ENCODE peak calls at places on chromosomes 11 and 22, in five cellular contexts. P is transverse colon, L is tibial artery, Y is PC-9, A is AG04450. I is an unnamed sample.
A peak's percentile ranks its signal among the peaks of the same experiment; 100 is the strongest.

GRCh38 chr11:86802601-86803051 is 2.3 kb downstream of the PRSS23 start:
- DNase-seq in L (no peak), Y (peak; percentile 93), P (no peak), A (no peak), I (no peak)

GRCh38 chr22:38135133-38135706 is 24.7 kb upstream of the BAIAP2L2 start:
- DNase-seq in P (no peak), Y (peak; percentile 96), A (peak; percentile 39), L (peak; percentile 42), I (peak; percentile 40)

GRCh38 chr22:22867996-22868715 is 19.5 kb upstream of the IGLL5 start:
- DNase-seq in L (no peak), Y (no peak), A (no peak), P (no peak), I (no peak)

GRCh38 chr11:117444256-117445096 is 116.8 kb downstream of the CEP164 start:
- DNase-seq in A (no peak), Y (no peak), P (no peak), L (peak; percentile 32), I (no peak)

GRCh38 chr11:76773921-76774361 is 9.2 kb upstream of the TSKU start:
- DNase-seq in L (peak; percentile 91), A (no peak), Y (peak; percentile 88), P (no peak), I (no peak)

GRCh38 chr22:38781033-38781432 is 12.9 kb downstream of the DNAL4 start:
- DNase-seq in A (no peak), Y (no peak), P (no peak), L (no peak), I (no peak)

GRCh38 chr11:69699213-69699612 is 4.6 kb downstream of the FGF19 start:
- DNase-seq in A (no peak), P (no peak), Y (no peak), L (peak; percentile 50), I (no peak)

GRCh38 chr11:115623021-115623451 is 118.8 kb upstream of the CADM1 start:
- DNase-seq in A (peak; percentile 97), P (peak; percentile 59), Y (no peak), L (peak; percentile 90), I (no peak)

GRCh38 chr11:68528630-68529029 is 68.1 kb downstream of the PPP6R3 start:
- DNase-seq in A (no peak), L (no peak), Y (no peak), P (peak; percentile 46), I (no peak)

GRCh38 chr11:130979386-130979972 is 63.2 kb upstream of the SNX19 start:
- DNase-seq in A (peak; percentile 30), P (no peak), Y (no peak), L (no peak), I (no peak)

GRCh38 chr11:36023922-36024321 is 80.1 kb downstream of the LDLRAD3 start:
- DNase-seq in P (no peak), Y (peak; percentile 32), A (no peak), L (no peak), I (no peak)

GRCh38 chr11:111574373-111575230 is 27.6 kb upstream of the SIK2 start:
- DNase-seq in P (no peak), Y (no peak), A (no peak), L (no peak), I (no peak)

GRCh38 chr11:125886997-125887372 is 483 bp upstream of the HYLS1 start:
- DNase-seq in L (no peak), Y (no peak), A (no peak), P (peak; percentile 34), I (no peak)

GRCh38 chr11:1863352-1864215 is 10.7 kb downstream of the LSP1 start:
- DNase-seq in A (peak; percentile 59), L (peak; percentile 97), Y (peak; percentile 68), P (peak; percentile 66), I (peak; percentile 55)

GRCh38 chr11:133553885-133554586 is 21.7 kb upstream of the OPCML start:
- DNase-seq in L (no peak), P (no peak), A (no peak), Y (no peak), I (no peak)

GRCh38 chr11:92048415-92048814 is 176.2 kb upstream of the FAT3 start:
- DNase-seq in P (no peak), L (no peak), Y (peak; percentile 71), A (no peak), I (no peak)

GRCh38 chr22:28181332-28181731 is 262.3 kb upstream of the PITPNB start:
- DNase-seq in Y (peak; percentile 81), L (no peak), A (no peak), P (no peak), I (no peak)

GRCh38 chr11:58286249-58286648 is 18.2 kb upstream of the OR10W1 start:
- DNase-seq in P (peak; percentile 26), A (peak; percentile 16), L (no peak), Y (no peak), I (no peak)

GRCh38 chr22:27318516-27318915 is 483.0 kb downstream of the MN1 start:
- DNase-seq in L (no peak), A (no peak), P (peak; percentile 62), Y (peak; percentile 0), I (no peak)

GRCh38 chr11:57546869-57547518 is 9.6 kb downstream of the SMTNL1 start:
- DNase-seq in Y (no peak), P (no peak), A (no peak), L (no peak), I (no peak)

GRCh38 chr22:40728731-40729189 is 49.5 kb downstream of the MCHR1 start:
- DNase-seq in A (no peak), P (peak; percentile 54), L (no peak), Y (no peak), I (no peak)

GRCh38 chr22:42236848-42237247 is 33.6 kb downstream of the TCF20 start:
- DNase-seq in Y (no peak), A (no peak), P (no peak), L (no peak), I (no peak)

GRCh38 chr22:50544078-50544745 is 1.5 kb upstream of the KLHDC7B start:
- DNase-seq in Y (peak; percentile 74), L (peak; percentile 81), P (peak; percentile 91), A (no peak), I (peak; percentile 78)

GRCh38 chr11:99893803-99894202 is 793.3 kb upstream of the ARHGAP42 start:
- DNase-seq in P (no peak), A (no peak), Y (no peak), L (no peak), I (no peak)

GRCh38 chr11:46808804-46809431 is 37.2 kb downstream of the CKAP5 start:
- DNase-seq in A (no peak), L (no peak), P (no peak), Y (no peak), I (no peak)

GRCh38 chr22:36435516-36436415 is 45.7 kb downstream of the TXN2 start:
- DNase-seq in A (no peak), L (no peak), Y (peak; percentile 56), P (peak; percentile 84), I (no peak)

GRCh38 chr11:59263225-59263894 is 50.6 kb upstream of the MPEG1 start:
- DNase-seq in P (peak; percentile 36), L (no peak), A (no peak), Y (no peak), I (no peak)

DNA sequence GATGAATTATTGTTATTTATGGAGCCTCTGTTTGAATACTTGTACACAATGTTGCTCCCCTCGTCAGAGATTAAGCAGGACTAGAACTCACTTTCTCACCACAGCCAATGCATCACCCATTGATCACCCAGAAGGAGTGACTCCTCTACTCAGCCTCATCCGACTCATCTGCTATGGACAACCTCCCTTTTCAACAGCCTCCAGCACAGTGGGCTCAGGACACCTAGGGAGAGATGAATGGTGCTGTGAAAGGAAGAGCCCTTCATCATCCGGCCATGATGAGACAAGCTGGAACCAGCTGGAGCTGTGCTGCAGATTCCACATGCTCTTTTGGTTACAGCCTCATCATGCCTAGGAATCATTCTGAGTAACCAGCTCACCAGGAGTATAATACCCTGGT is 15.6 kb downstream of the C11orf91 start:
- DNase-seq in A (no peak), L (no peak), P (no peak), Y (peak; percentile 9), I (no peak)
- H3K27ac ChIP-seq in A (no peak overlapping the region), L (no peak overlapping the region), P (no peak overlapping the region), Y (no peak overlapping the region), I (no peak overlapping the region)

GRCh38 chr22:49048591-49048990 is 779.1 kb downstream of the BRD1 start:
- DNase-seq in A (no peak), L (peak; percentile 48), P (no peak), Y (no peak), I (no peak)

GRCh38 chr22:49045276-49045675 is 782.4 kb downstream of the BRD1 start:
- DNase-seq in Y (no peak), P (no peak), L (peak; percentile 44), A (no peak), I (no peak)

GRCh38 chr22:49046000-49046545 is 781.6 kb downstream of the BRD1 start:
- DNase-seq in L (peak; percentile 52), A (no peak), Y (no peak), P (no peak), I (no peak)

GRCh38 chr22:49047461-49047860 is 780.2 kb downstream of the BRD1 start:
- DNase-seq in A (no peak), P (no peak), Y (no peak), L (no peak), I (no peak)

GRCh38 chr22:49046546-49047305 is 780.9 kb downstream of the BRD1 start:
- DNase-seq in A (no peak), L (peak; percentile 61), P (no peak), Y (no peak), I (no peak)
- TF ChIP-seq CTCF in A (no peak), L (no peak), P (no peak), Y (peak; percentile 59), I (peak; percentile 69)

GRCh38 chr22:35377735-35378134 is 3.2 kb upstream of the HMOX1 start:
- DNase-seq in A (no peak), L (no peak), P (no peak), Y (no peak), I (no peak)

GRCh38 chr22:35375031-35375430 is 5.9 kb upstream of the HMOX1 start:
- DNase-seq in A (no peak), Y (no peak), L (no peak), P (no peak), I (no peak)

GRCh38 chr22:35379146-35379993 is 1.5 kb upstream of the HMOX1 start:
- DNase-seq in L (no peak), P (peak; percentile 73), Y (peak; percentile 70), A (no peak), I (no peak)

GRCh38 chr22:35378547-35379078 is 2.3 kb upstream of the HMOX1 start:
- DNase-seq in P (no peak), Y (no peak), A (no peak), L (no peak), I (no peak)

DNA sequence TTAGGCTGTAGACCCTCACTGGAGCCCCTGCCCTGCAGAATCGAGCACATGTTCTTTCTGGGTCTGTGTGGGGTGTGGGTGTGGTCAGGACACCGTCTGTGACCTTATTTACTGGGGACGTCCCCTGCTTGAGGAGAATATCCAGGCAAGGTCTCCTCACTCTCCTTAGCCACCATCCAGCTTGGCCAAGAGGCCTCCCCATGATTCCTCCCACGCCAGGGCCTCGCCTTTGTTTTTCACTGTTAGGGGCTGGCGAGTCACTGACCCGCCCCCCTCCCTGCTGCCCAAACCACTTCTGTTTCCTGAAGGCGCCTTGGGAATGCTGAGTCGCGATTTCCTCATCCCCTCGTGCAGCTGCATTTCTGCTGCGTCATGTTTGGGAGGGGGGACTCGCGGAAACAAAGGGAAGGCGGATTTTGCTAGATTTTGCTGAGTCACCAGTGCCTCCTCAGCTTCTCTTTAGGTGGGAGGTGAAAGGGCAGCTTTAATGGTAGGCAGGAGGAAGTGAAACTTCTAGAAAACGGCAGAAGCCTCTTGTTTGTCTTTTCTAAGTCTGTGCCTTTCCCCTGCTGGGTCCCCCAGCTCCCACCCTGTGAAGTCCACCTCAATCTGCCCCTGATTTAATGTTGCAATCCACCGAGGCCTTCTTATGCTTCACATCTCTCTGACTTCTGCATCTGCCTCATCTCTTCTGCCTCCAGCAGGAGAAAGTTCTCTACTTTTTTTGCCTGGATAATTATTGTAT is 4.0 kb upstream of the HMOX1 start:
- DNase-seq in L (peak; percentile 98), P (peak; percentile 94), A (peak; percentile 97), Y (peak; percentile 98), I (peak; percentile 84)
- H3K4me3 ChIP-seq in L (no peak overlapping the region), P (no peak overlapping the region), A (no peak overlapping the region), Y (no peak overlapping the region), I (no peak overlapping the region)

GRCh38 chr11:62707277-62707771 is at the start of the genes BSCL2 and GNG3:
- DNase-seq in L (peak; percentile 64), Y (no peak), P (no peak), A (no peak), I (peak; percentile 94)
- H3K27ac ChIP-seq in L (peak within 1 kb of the TSS; percentile 96), Y (peak within 1 kb of the TSS; percentile 87), P (peak within 1 kb of the TSS; percentile 96), A (peak within 1 kb of the TSS; percentile 21), I (peak within 1 kb of the TSS; percentile 97)

I was measured in dorsolateral prefrontal cortex.